ENCODE peak calls at places on chromosomes 4 and X, in four cellular contexts. L is H9, O is IMR-90, N is mesendoderm. K is an unnamed sample.

GRCh38 chrX:153411255-153411987 is at the start of gene ZFP92:
- DNase-seq in L (no peak), N (no peak), O (no peak), K (no peak)

GRCh38 chr4:100428051-100428450 is 89.8 kb downstream of the EMCN start:
- DNase-seq in L (no peak), N (peak), O (peak), K (no peak)

GRCh38 chr4:174318829-174319764 is 35.4 kb downstream of the CEP44 start:
- DNase-seq in O (peak), L (no peak), N (peak), K (no peak)

GRCh38 chr4:163263601-163264000 is 68.8 kb downstream of the NPY1R start:
- DNase-seq in L (no peak), N (no peak), O (no peak), K (no peak)

GRCh38 chr4:7195546-7196282 is 3.4 kb downstream of the SORCS2 start:
- DNase-seq in N (no peak), L (peak), O (no peak), K (no peak)

GRCh38 chr4:64520393-64520792 is 111.1 kb upstream of the TECRL start:
- DNase-seq in N (no peak), L (no peak), O (no peak), K (no peak)

GRCh38 chr4:128159967-128160366 is 98.9 kb downstream of the LARP1B start:
- DNase-seq in N (no peak), L (no peak), O (peak), K (no peak)

GRCh38 chr4:105587851-105588250 is 35.4 kb downstream of the ARHGEF38 start:
- DNase-seq in O (no peak), L (no peak), N (no peak), K (no peak)

GRCh38 chr4:98663226-98664006 is 5.0 kb upstream of the TSPAN5 start:
- DNase-seq in O (no peak), N (no peak), L (no peak), K (no peak)

GRCh38 chr4:185272232-185272631 is 62.8 kb downstream of the SNX25 start:
- DNase-seq in O (no peak), N (no peak), L (no peak), K (no peak)

GRCh38 chrX:141760761-141761160 is 62.2 kb upstream of the SPANXD start:
- DNase-seq in O (peak), N (no peak), L (no peak), K (no peak)

GRCh38 chr4:150164956-150165355 is 86.7 kb downstream of the DCLK2 start:
- DNase-seq in O (no peak), L (no peak), N (no peak), K (no peak)

GRCh38 chr4:105837037-105837436 is 58.2 kb upstream of the NPNT start:
- DNase-seq in O (no peak), L (no peak), N (peak), K (no peak)

GRCh38 chrX:150777328-150777992 is 84.3 kb downstream of the MTMR1 start:
- DNase-seq in L (no peak), O (no peak), N (no peak), K (no peak)

GRCh38 chrX:17531500-17531899 is 156.5 kb downstream of the NHS start:
- DNase-seq in O (no peak), N (no peak), L (no peak), K (no peak)

GRCh38 chr4:127788517-127788916 is 6.4 kb downstream of the HSPA4L start:
- DNase-seq in L (no peak), O (no peak), N (peak), K (no peak)

GRCh38 chr4:74523076-74523475 is 78.1 kb downstream of the AREG start:
- DNase-seq in O (no peak), N (no peak), L (no peak), K (no peak)

GRCh38 chr4:82745173-82745842 is 53.3 kb downstream of the SCD5 start:
- DNase-seq in O (peak), L (no peak), N (peak), K (no peak)

GRCh38 chr4:96407651-96408342 is 567.9 kb downstream of the PDHA2 start:
- DNase-seq in L (no peak), O (no peak), N (no peak), K (no peak)

GRCh38 chr4:74030285-74030684 is 8.2 kb downstream of the CXCL3 start:
- DNase-seq in O (no peak), L (no peak), N (no peak), K (no peak)

GRCh38 chr4:74161676-74162450 is 3.9 kb downstream of the MTHFD2L start:
- DNase-seq in N (no peak), L (no peak), O (peak), K (no peak)

GRCh38 chr4:76733380-76733779 is 164.6 kb downstream of the SOWAHB start:
- DNase-seq in L (peak), N (peak), O (no peak), K (peak)

GRCh38 chrX:119518371-119518770 is 46.8 kb downstream of the STEEP1 start:
- DNase-seq in L (no peak), N (no peak), O (no peak), K (no peak)

GRCh38 chr4:184471872-184472539 is 2.3 kb downstream of the IRF2 start:
- DNase-seq in L (no peak), O (peak), N (no peak), K (no peak)

GRCh38 chr4:38667005-38667771 is 3.2 kb downstream of the KLF3 start:
- DNase-seq in N (peak), O (peak), L (peak), K (peak)

DNA sequence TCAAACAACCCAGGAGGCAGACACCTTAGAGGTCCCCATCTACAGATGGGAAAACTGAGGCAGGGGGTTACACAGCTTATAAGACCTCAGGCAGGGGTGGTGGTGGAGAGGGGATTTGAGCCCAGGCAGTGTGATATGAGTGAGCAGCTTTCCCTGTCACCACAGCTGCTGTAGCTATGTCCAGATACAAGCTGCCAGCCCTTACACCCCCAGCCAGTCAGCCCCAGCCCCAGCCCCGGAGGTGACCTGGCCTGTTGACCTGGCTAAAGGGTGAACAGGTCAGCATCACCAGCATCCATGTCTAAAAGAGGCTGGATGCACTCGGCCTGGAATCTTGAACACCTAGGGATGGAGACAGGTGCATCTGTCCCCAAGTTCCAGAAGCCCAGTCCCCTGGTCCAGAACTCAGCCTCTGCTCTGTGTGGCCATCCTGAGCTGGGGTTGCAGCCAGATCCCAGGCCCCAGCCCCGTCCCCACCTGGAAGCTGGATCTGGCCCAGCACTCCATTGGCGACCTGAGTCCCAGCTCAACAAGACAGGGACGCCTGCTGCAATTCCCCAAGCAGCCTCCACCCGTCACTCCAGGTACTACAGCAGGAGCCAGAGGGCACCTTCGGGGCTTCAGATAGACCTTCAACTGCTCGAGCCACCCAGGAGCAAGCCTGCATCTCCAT is 89.5 kb downstream of the JAKMIP1 start:
- DNase-seq in L (no peak), N (no peak), O (no peak), K (no peak)
- H3K18ac ChIP-seq in L (no peak), N (no peak), O (no peak), K (no peak)

DNA sequence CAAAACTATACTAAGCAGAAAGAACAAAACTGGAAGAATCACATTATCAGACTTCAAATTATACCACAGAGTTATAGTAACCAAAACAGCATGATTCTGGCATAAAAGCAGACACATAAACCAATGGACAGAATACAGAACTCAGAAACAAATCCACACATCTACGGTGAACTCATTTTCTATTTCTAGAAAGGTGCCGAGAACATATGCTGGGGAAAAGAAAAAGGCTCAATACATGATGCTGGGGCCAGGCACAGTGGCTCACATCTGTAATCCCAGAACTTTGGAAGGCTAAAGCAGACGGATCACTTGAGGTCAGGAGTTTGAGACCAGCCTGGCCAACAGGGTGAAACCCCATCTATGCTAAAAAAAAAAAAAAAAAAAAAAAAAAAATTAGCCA is 52.7 kb downstream of the ATRX start:
- DNase-seq in O (no peak), L (no peak), N (no peak), K (no peak)
- H3K56ac ChIP-seq in O (no peak), L (no peak), N (no peak), K (no peak)

DNA sequence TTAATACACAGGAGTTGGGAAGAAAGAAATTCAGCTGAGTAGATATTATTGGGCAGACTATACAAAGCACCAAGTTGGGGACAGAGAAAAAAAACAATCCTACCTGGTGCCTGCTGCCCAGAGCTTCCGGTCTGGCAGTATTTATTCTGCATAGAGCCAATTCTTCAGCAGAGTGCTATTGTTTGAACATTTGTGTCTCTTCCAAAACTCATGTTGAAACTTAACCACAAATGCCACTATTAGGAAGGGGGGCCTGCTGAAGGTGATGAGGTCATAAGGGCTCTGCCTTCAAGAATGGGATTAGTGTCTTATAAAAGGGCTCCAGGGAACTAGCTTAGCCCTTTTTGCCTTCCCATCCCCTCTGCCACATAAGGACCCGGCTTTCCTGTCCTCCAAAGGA is 136.2 kb downstream of the EVC2 start:
- DNase-seq in L (no peak), N (no peak), O (no peak), K (no peak)
- H3K18ac ChIP-seq in L (no peak), N (no peak), O (no peak), K (no peak)

DNA sequence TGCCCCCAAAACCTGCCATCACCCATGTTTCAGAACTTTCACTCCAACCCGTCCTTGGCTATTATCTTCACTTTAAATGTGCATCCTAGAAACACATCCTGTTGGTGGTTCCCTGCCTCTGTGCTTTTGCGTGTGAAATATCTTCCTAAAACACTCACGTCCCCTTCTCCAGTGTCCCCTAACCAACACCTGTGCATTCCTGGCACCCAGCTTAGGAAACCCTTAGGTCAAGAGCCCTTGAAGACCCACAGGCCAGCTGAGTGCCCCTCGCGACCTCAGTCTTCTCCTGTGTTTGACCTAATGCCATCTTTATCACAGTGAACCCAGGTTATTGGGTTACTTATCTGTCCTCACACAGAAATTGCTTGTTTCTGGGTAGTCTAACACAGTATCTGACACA is 117.6 kb downstream of the STK32B start:
- DNase-seq in L (peak), O (no peak), N (no peak), K (no peak)
- H3K56ac ChIP-seq in L (no peak), O (no peak), N (no peak), K (no peak)